ENCODE peak calls at places on chromosomes 5 and 9, in ten cellular contexts. One of them, this sample, is unnamed.

GRCh38 chr9:6133346-6134063 is 82.1 kb upstream of the IL33 start:
- DNase-seq in fibroblast of lung: no peak
- DNase-seq in A549: no peak
- DNase-seq in brain microvascular endothelial cell: no peak
- DNase-seq in Right ventricle myocardium superior: no peak
- DNase-seq in bronchial epithelial cell: peak; percentile 98
- DNase-seq in ACHN: no peak
- DNase-seq in EL: peak; percentile 32
- DNase-seq in natural killer cell: no peak
- DNase-seq in Calu3: peak; percentile 52
- DNase-seq in this sample: no peak

GRCh38 chr5:128579111-128579510 is 41.1 kb upstream of the FBN2 start:
- DNase-seq in fibroblast of lung: peak; percentile 66
- DNase-seq in EL: peak; percentile 86
- DNase-seq in Calu3: no peak
- DNase-seq in brain microvascular endothelial cell: no peak
- DNase-seq in ACHN: no peak
- DNase-seq in A549: peak; percentile 61
- DNase-seq in bronchial epithelial cell: peak; percentile 85
- DNase-seq in Right ventricle myocardium superior: no peak
- DNase-seq in natural killer cell: no peak
- DNase-seq in this sample: no peak

GRCh38 chr5:124102491-124102890 is 590.5 kb downstream of the CSNK1G3 start:
- DNase-seq in Calu3: no peak
- DNase-seq in bronchial epithelial cell: no peak
- DNase-seq in natural killer cell: no peak
- DNase-seq in ACHN: no peak
- DNase-seq in Right ventricle myocardium superior: no peak
- DNase-seq in fibroblast of lung: peak; percentile 91
- DNase-seq in A549: no peak
- DNase-seq in brain microvascular endothelial cell: no peak
- DNase-seq in EL: peak; percentile 1
- DNase-seq in this sample: no peak

GRCh38 chr5:981466-981865 is 27.1 kb upstream of the NKD2 start:
- DNase-seq in Right ventricle myocardium superior: peak; percentile 31
- DNase-seq in natural killer cell: no peak
- DNase-seq in Calu3: no peak
- DNase-seq in brain microvascular endothelial cell: no peak
- DNase-seq in A549: no peak
- DNase-seq in ACHN: no peak
- DNase-seq in EL: no peak
- DNase-seq in fibroblast of lung: no peak
- DNase-seq in bronchial epithelial cell: no peak
- DNase-seq in this sample: no peak

GRCh38 chr5:37391591-37391990 is 12.5 kb downstream of the WDR70 start:
- DNase-seq in EL: no peak
- DNase-seq in bronchial epithelial cell: no peak
- DNase-seq in Calu3: no peak
- DNase-seq in A549: no peak
- DNase-seq in fibroblast of lung: no peak
- DNase-seq in natural killer cell: no peak
- DNase-seq in brain microvascular endothelial cell: no peak
- DNase-seq in Right ventricle myocardium superior: no peak
- DNase-seq in ACHN: no peak
- DNase-seq in this sample: no peak

GRCh38 chr5:132009706-132010405 is 1.6 kb downstream of the ACSL6 start:
- DNase-seq in fibroblast of lung: no peak
- DNase-seq in Calu3: no peak
- DNase-seq in bronchial epithelial cell: no peak
- DNase-seq in EL: no peak
- DNase-seq in brain microvascular endothelial cell: no peak
- DNase-seq in A549: no peak
- DNase-seq in natural killer cell: no peak
- DNase-seq in Right ventricle myocardium superior: no peak
- DNase-seq in ACHN: no peak
- DNase-seq in this sample: no peak

GRCh38 chr9:127108182-127108876 is 14.1 kb downstream of the ANGPTL2 start:
- DNase-seq in A549: no peak
- DNase-seq in fibroblast of lung: no peak
- DNase-seq in EL: no peak
- DNase-seq in brain microvascular endothelial cell: no peak
- DNase-seq in Calu3: no peak
- DNase-seq in bronchial epithelial cell: no peak
- DNase-seq in ACHN: no peak
- DNase-seq in natural killer cell: no peak
- DNase-seq in Right ventricle myocardium superior: peak; percentile 54
- DNase-seq in this sample: no peak

GRCh38 chr9:96006961-96007360 is 131.5 kb downstream of the ERCC6L2 start:
- DNase-seq in ACHN: no peak
- DNase-seq in Calu3: no peak
- DNase-seq in brain microvascular endothelial cell: peak; percentile 43
- DNase-seq in fibroblast of lung: peak; percentile 51
- DNase-seq in Right ventricle myocardium superior: no peak
- DNase-seq in bronchial epithelial cell: peak; percentile 11
- DNase-seq in EL: peak; percentile 51
- DNase-seq in natural killer cell: no peak
- DNase-seq in A549: no peak
- DNase-seq in this sample: no peak

GRCh38 chr5:124923131-124923530 is 176.7 kb upstream of the ZNF608 start:
- DNase-seq in EL: no peak
- DNase-seq in Right ventricle myocardium superior: no peak
- DNase-seq in ACHN: no peak
- DNase-seq in brain microvascular endothelial cell: no peak
- DNase-seq in bronchial epithelial cell: no peak
- DNase-seq in fibroblast of lung: peak; percentile 57
- DNase-seq in Calu3: no peak
- DNase-seq in natural killer cell: no peak
- DNase-seq in A549: no peak
- DNase-seq in this sample: no peak

GRCh38 chr5:95543017-95543705 is 11.6 kb downstream of the SKIC3 start:
- DNase-seq in Calu3: no peak
- DNase-seq in bronchial epithelial cell: no peak
- DNase-seq in natural killer cell: no peak
- DNase-seq in EL: no peak
- DNase-seq in Right ventricle myocardium superior: no peak
- DNase-seq in brain microvascular endothelial cell: no peak
- DNase-seq in fibroblast of lung: peak; percentile 33
- DNase-seq in A549: no peak
- DNase-seq in ACHN: no peak
- DNase-seq in this sample: no peak

GRCh38 chr9:24899463-24899862 is 353.8 kb upstream of the IZUMO3 start:
- DNase-seq in natural killer cell: no peak
- DNase-seq in EL: no peak
- DNase-seq in brain microvascular endothelial cell: no peak
- DNase-seq in A549: no peak
- DNase-seq in bronchial epithelial cell: no peak
- DNase-seq in Calu3: no peak
- DNase-seq in fibroblast of lung: no peak
- DNase-seq in Right ventricle myocardium superior: no peak
- DNase-seq in ACHN: no peak
- DNase-seq in this sample: no peak

GRCh38 chr5:66169534-66169933 is 25.4 kb downstream of the SREK1 start:
- DNase-seq in Calu3: no peak
- DNase-seq in ACHN: peak; percentile 64
- DNase-seq in fibroblast of lung: no peak
- DNase-seq in A549: no peak
- DNase-seq in natural killer cell: no peak
- DNase-seq in EL: no peak
- DNase-seq in brain microvascular endothelial cell: no peak
- DNase-seq in bronchial epithelial cell: no peak
- DNase-seq in Right ventricle myocardium superior: no peak
- DNase-seq in this sample: no peak

GRCh38 chr9:88531920-88532319 is 3.1 kb upstream of the NXNL2 start:
- DNase-seq in Right ventricle myocardium superior: no peak
- DNase-seq in brain microvascular endothelial cell: no peak
- DNase-seq in EL: peak; percentile 50
- DNase-seq in ACHN: peak; percentile 19
- DNase-seq in A549: no peak
- DNase-seq in fibroblast of lung: no peak
- DNase-seq in Calu3: no peak
- DNase-seq in bronchial epithelial cell: no peak
- DNase-seq in natural killer cell: no peak
- DNase-seq in this sample: no peak

GRCh38 chr5:133423618-133424282 is 188.6 kb downstream of the FSTL4 start:
- DNase-seq in Right ventricle myocardium superior: peak; percentile 78
- DNase-seq in natural killer cell: peak; percentile 52
- DNase-seq in fibroblast of lung: peak; percentile 30
- DNase-seq in EL: peak; percentile 38
- DNase-seq in bronchial epithelial cell: peak; percentile 79
- DNase-seq in ACHN: peak; percentile 40
- DNase-seq in A549: peak; percentile 53
- DNase-seq in brain microvascular endothelial cell: peak; percentile 31
- DNase-seq in Calu3: peak; percentile 85
- DNase-seq in this sample: peak; percentile 89

GRCh38 chr5:164153469-164154172 is 648.2 kb downstream of the MAT2B start:
- DNase-seq in fibroblast of lung: peak; percentile 11
- DNase-seq in Calu3: no peak
- DNase-seq in EL: no peak
- DNase-seq in A549: no peak
- DNase-seq in natural killer cell: no peak
- DNase-seq in ACHN: no peak
- DNase-seq in Right ventricle myocardium superior: no peak
- DNase-seq in brain microvascular endothelial cell: no peak
- DNase-seq in bronchial epithelial cell: no peak
- DNase-seq in this sample: no peak

GRCh38 chr5:126002222-126002897 is 420.8 kb upstream of the GRAMD2B start:
- DNase-seq in Right ventricle myocardium superior: peak; percentile 78
- DNase-seq in ACHN: peak; percentile 83
- DNase-seq in natural killer cell: no peak
- DNase-seq in EL: peak; percentile 71
- DNase-seq in fibroblast of lung: peak; percentile 94
- DNase-seq in A549: no peak
- DNase-seq in Calu3: no peak
- DNase-seq in brain microvascular endothelial cell: peak; percentile 90
- DNase-seq in bronchial epithelial cell: no peak
- DNase-seq in this sample: no peak

GRCh38 chr9:120714846-120715231 is 569 bp upstream of the MEGF9 start:
- DNase-seq in natural killer cell: no peak
- DNase-seq in EL: no peak
- DNase-seq in fibroblast of lung: no peak
- DNase-seq in A549: no peak
- DNase-seq in ACHN: no peak
- DNase-seq in brain microvascular endothelial cell: no peak
- DNase-seq in Calu3: no peak
- DNase-seq in bronchial epithelial cell: no peak
- DNase-seq in Right ventricle myocardium superior: no peak
- DNase-seq in this sample: no peak

GRCh38 chr9:81058776-81059175 is 630.6 kb downstream of the TLE1 start:
- DNase-seq in fibroblast of lung: no peak
- DNase-seq in Right ventricle myocardium superior: no peak
- DNase-seq in brain microvascular endothelial cell: no peak
- DNase-seq in EL: no peak
- DNase-seq in bronchial epithelial cell: peak; percentile 45
- DNase-seq in natural killer cell: no peak
- DNase-seq in Calu3: no peak
- DNase-seq in ACHN: no peak
- DNase-seq in A549: no peak
- DNase-seq in this sample: no peak

GRCh38 chr9:131667576-131667975 is 72.3 kb downstream of the RAPGEF1 start:
- DNase-seq in fibroblast of lung: no peak
- DNase-seq in A549: no peak
- DNase-seq in EL: no peak
- DNase-seq in natural killer cell: peak; percentile 53
- DNase-seq in bronchial epithelial cell: no peak
- DNase-seq in brain microvascular endothelial cell: peak; percentile 41
- DNase-seq in Right ventricle myocardium superior: no peak
- DNase-seq in ACHN: no peak
- DNase-seq in Calu3: no peak
- DNase-seq in this sample: no peak

GRCh38 chr5:131939690-131940345 is 5.6 kb downstream of the MEIKIN start:
- DNase-seq in A549: no peak
- DNase-seq in ACHN: no peak
- DNase-seq in brain microvascular endothelial cell: no peak
- DNase-seq in fibroblast of lung: no peak
- DNase-seq in natural killer cell: no peak
- DNase-seq in Calu3: no peak
- DNase-seq in bronchial epithelial cell: no peak
- DNase-seq in Right ventricle myocardium superior: no peak
- DNase-seq in EL: no peak
- DNase-seq in this sample: no peak

GRCh38 chr5:149434162-149435014 is 55.3 kb upstream of the IL17B start:
- DNase-seq in Calu3: peak; percentile 77
- DNase-seq in bronchial epithelial cell: peak; percentile 64
- DNase-seq in A549: peak; percentile 61
- DNase-seq in EL: peak; percentile 73
- DNase-seq in Right ventricle myocardium superior: no peak
- DNase-seq in natural killer cell: peak; percentile 31
- DNase-seq in ACHN: peak; percentile 43
- DNase-seq in fibroblast of lung: peak; percentile 75
- DNase-seq in brain microvascular endothelial cell: peak; percentile 78
- DNase-seq in this sample: peak; percentile 82

GRCh38 chr5:40554794-40555193 is 124.9 kb upstream of the PTGER4 start:
- DNase-seq in natural killer cell: no peak
- DNase-seq in bronchial epithelial cell: no peak
- DNase-seq in brain microvascular endothelial cell: no peak
- DNase-seq in Calu3: no peak
- DNase-seq in ACHN: no peak
- DNase-seq in EL: no peak
- DNase-seq in Right ventricle myocardium superior: no peak
- DNase-seq in A549: no peak
- DNase-seq in fibroblast of lung: no peak
- DNase-seq in this sample: no peak

GRCh38 chr9:133854785-133855184 is 116.6 kb upstream of the SARDH start:
- DNase-seq in A549: no peak
- DNase-seq in Right ventricle myocardium superior: no peak
- DNase-seq in brain microvascular endothelial cell: no peak
- DNase-seq in bronchial epithelial cell: no peak
- DNase-seq in Calu3: no peak
- DNase-seq in fibroblast of lung: no peak
- DNase-seq in natural killer cell: no peak
- DNase-seq in ACHN: no peak
- DNase-seq in EL: no peak
- DNase-seq in this sample: no peak

GRCh38 chr9:130343445-130343918 is 77.9 kb downstream of the HMCN2 start:
- DNase-seq in EL: no peak
- DNase-seq in fibroblast of lung: no peak
- DNase-seq in ACHN: no peak
- DNase-seq in natural killer cell: no peak
- DNase-seq in Calu3: no peak
- DNase-seq in Right ventricle myocardium superior: no peak
- DNase-seq in brain microvascular endothelial cell: no peak
- DNase-seq in bronchial epithelial cell: no peak
- DNase-seq in A549: no peak
- DNase-seq in this sample: peak; percentile 71

GRCh38 chr9:93143830-93144530 is 9.9 kb upstream of the NINJ1 start:
- DNase-seq in fibroblast of lung: no peak
- DNase-seq in Calu3: no peak
- DNase-seq in ACHN: no peak
- DNase-seq in natural killer cell: no peak
- DNase-seq in A549: no peak
- DNase-seq in brain microvascular endothelial cell: no peak
- DNase-seq in EL: no peak
- DNase-seq in Right ventricle myocardium superior: peak; percentile 61
- DNase-seq in bronchial epithelial cell: no peak
- DNase-seq in this sample: no peak

GRCh38 chr5:6557807-6558575 is 74.9 kb downstream of the NSUN2 start:
- DNase-seq in natural killer cell: no peak
- DNase-seq in brain microvascular endothelial cell: no peak
- DNase-seq in ACHN: no peak
- DNase-seq in Calu3: no peak
- DNase-seq in fibroblast of lung: no peak
- DNase-seq in EL: no peak
- DNase-seq in A549: no peak
- DNase-seq in bronchial epithelial cell: no peak
- DNase-seq in Right ventricle myocardium superior: no peak
- DNase-seq in this sample: no peak

GRCh38 chr5:89117131-89117644 is 234.2 kb upstream of the MEF2C start:
- DNase-seq in ACHN: no peak
- DNase-seq in Calu3: peak; percentile 68
- DNase-seq in A549: no peak
- DNase-seq in natural killer cell: no peak
- DNase-seq in Right ventricle myocardium superior: no peak
- DNase-seq in bronchial epithelial cell: peak; percentile 51
- DNase-seq in fibroblast of lung: no peak
- DNase-seq in EL: no peak
- DNase-seq in brain microvascular endothelial cell: no peak
- DNase-seq in this sample: no peak